ENCODE peak calls at places on chromosomes 1 and 21, in nine cellular contexts. One of them, this sample, is unnamed.

GRCh38 chr21:44890338-44890931 is 16.9 kb upstream of the PTTG1IP start:
- DNase-seq in Panc1: no peak
- DNase-seq in sigmoid colon: no peak
- DNase-seq in transverse colon: no peak
- DNase-seq in GM12891: no peak
- DNase-seq in GM12892: no peak
- DNase-seq in prostate gland: no peak
- DNase-seq in spleen: peak
- DNase-seq in SK-N-MC: no peak
- DNase-seq in this sample: no peak

GRCh38 chr1:93207211-93207610 is 26.7 kb downstream of the CCDC18 start:
- DNase-seq in prostate gland: no peak
- DNase-seq in transverse colon: no peak
- DNase-seq in SK-N-MC: no peak
- DNase-seq in Panc1: no peak
- DNase-seq in sigmoid colon: no peak
- DNase-seq in GM12892: no peak
- DNase-seq in GM12891: no peak
- DNase-seq in spleen: no peak
- DNase-seq in this sample: no peak

GRCh38 chr1:76998582-76999189 is 131.4 kb downstream of the ST6GALNAC5 start:
- DNase-seq in spleen: no peak
- DNase-seq in GM12892: no peak
- DNase-seq in GM12891: no peak
- DNase-seq in sigmoid colon: no peak
- DNase-seq in Panc1: peak
- DNase-seq in prostate gland: no peak
- DNase-seq in SK-N-MC: peak
- DNase-seq in transverse colon: no peak
- DNase-seq in this sample: no peak

GRCh38 chr1:240508201-240508600 is 103.8 kb downstream of the GREM2 start:
- DNase-seq in transverse colon: no peak
- DNase-seq in prostate gland: no peak
- DNase-seq in GM12892: no peak
- DNase-seq in sigmoid colon: no peak
- DNase-seq in Panc1: no peak
- DNase-seq in spleen: no peak
- DNase-seq in SK-N-MC: no peak
- DNase-seq in GM12891: no peak
- DNase-seq in this sample: no peak

GRCh38 chr21:44871576-44872265 is 1.8 kb downstream of the PTTG1IP start:
- DNase-seq in sigmoid colon: peak
- DNase-seq in GM12892: no peak
- DNase-seq in SK-N-MC: no peak
- DNase-seq in GM12891: no peak
- DNase-seq in Panc1: no peak
- DNase-seq in prostate gland: peak
- DNase-seq in spleen: no peak
- DNase-seq in transverse colon: peak
- DNase-seq in this sample: peak

GRCh38 chr1:156675271-156675708 is 1.9 kb downstream of the NES start:
- DNase-seq in GM12892: no peak
- DNase-seq in prostate gland: no peak
- DNase-seq in spleen: no peak
- DNase-seq in transverse colon: no peak
- DNase-seq in SK-N-MC: no peak
- DNase-seq in Panc1: no peak
- DNase-seq in sigmoid colon: no peak
- DNase-seq in GM12891: no peak
- DNase-seq in this sample: no peak

GRCh38 chr21:33197546-33197945 is 32.2 kb upstream of the IFNAR2 start:
- DNase-seq in sigmoid colon: no peak
- DNase-seq in Panc1: no peak
- DNase-seq in SK-N-MC: no peak
- DNase-seq in GM12891: no peak
- DNase-seq in spleen: no peak
- DNase-seq in prostate gland: no peak
- DNase-seq in transverse colon: no peak
- DNase-seq in GM12892: no peak
- DNase-seq in this sample: peak

GRCh38 chr1:166902279-166902678 is 26.2 kb upstream of the TADA1 start:
- DNase-seq in Panc1: no peak
- DNase-seq in spleen: no peak
- DNase-seq in SK-N-MC: no peak
- DNase-seq in transverse colon: no peak
- DNase-seq in GM12892: no peak
- DNase-seq in sigmoid colon: no peak
- DNase-seq in prostate gland: no peak
- DNase-seq in GM12891: no peak
- DNase-seq in this sample: no peak

GRCh38 chr1:38296047-38296446 is 249.5 kb upstream of the POU3F1 start:
- DNase-seq in sigmoid colon: no peak
- DNase-seq in transverse colon: no peak
- DNase-seq in GM12891: no peak
- DNase-seq in GM12892: no peak
- DNase-seq in spleen: no peak
- DNase-seq in prostate gland: no peak
- DNase-seq in SK-N-MC: no peak
- DNase-seq in Panc1: no peak
- DNase-seq in this sample: no peak

GRCh38 chr1:4422496-4423289 is 231.7 kb upstream of the AJAP1 start:
- DNase-seq in Panc1: no peak
- DNase-seq in prostate gland: no peak
- DNase-seq in GM12892: no peak
- DNase-seq in spleen: no peak
- DNase-seq in transverse colon: no peak
- DNase-seq in SK-N-MC: no peak
- DNase-seq in GM12891: no peak
- DNase-seq in sigmoid colon: no peak
- DNase-seq in this sample: no peak

GRCh38 chr1:57963545-57963944 is 539.7 kb upstream of the DAB1 start:
- DNase-seq in Panc1: no peak
- DNase-seq in sigmoid colon: no peak
- DNase-seq in transverse colon: no peak
- DNase-seq in GM12892: no peak
- DNase-seq in prostate gland: no peak
- DNase-seq in SK-N-MC: no peak
- DNase-seq in spleen: no peak
- DNase-seq in GM12891: no peak
- DNase-seq in this sample: no peak

GRCh38 chr1:246528933-246529731 is 22.1 kb upstream of the SMYD3 start:
- DNase-seq in GM12891: no peak
- DNase-seq in prostate gland: no peak
- DNase-seq in spleen: no peak
- DNase-seq in Panc1: no peak
- DNase-seq in SK-N-MC: no peak
- DNase-seq in transverse colon: no peak
- DNase-seq in GM12892: no peak
- DNase-seq in sigmoid colon: no peak
- DNase-seq in this sample: no peak

GRCh38 chr1:95339377-95339776 is 105.4 kb downstream of the RWDD3 start:
- DNase-seq in SK-N-MC: no peak
- DNase-seq in sigmoid colon: no peak
- DNase-seq in transverse colon: no peak
- DNase-seq in Panc1: no peak
- DNase-seq in spleen: no peak
- DNase-seq in prostate gland: no peak
- DNase-seq in GM12892: no peak
- DNase-seq in GM12891: no peak
- DNase-seq in this sample: no peak

GRCh38 chr1:63799324-63799723 is 25.5 kb downstream of the ROR1 start:
- DNase-seq in SK-N-MC: no peak
- DNase-seq in GM12892: no peak
- DNase-seq in transverse colon: no peak
- DNase-seq in GM12891: no peak
- DNase-seq in Panc1: no peak
- DNase-seq in prostate gland: no peak
- DNase-seq in spleen: no peak
- DNase-seq in sigmoid colon: no peak
- DNase-seq in this sample: no peak

DNA sequence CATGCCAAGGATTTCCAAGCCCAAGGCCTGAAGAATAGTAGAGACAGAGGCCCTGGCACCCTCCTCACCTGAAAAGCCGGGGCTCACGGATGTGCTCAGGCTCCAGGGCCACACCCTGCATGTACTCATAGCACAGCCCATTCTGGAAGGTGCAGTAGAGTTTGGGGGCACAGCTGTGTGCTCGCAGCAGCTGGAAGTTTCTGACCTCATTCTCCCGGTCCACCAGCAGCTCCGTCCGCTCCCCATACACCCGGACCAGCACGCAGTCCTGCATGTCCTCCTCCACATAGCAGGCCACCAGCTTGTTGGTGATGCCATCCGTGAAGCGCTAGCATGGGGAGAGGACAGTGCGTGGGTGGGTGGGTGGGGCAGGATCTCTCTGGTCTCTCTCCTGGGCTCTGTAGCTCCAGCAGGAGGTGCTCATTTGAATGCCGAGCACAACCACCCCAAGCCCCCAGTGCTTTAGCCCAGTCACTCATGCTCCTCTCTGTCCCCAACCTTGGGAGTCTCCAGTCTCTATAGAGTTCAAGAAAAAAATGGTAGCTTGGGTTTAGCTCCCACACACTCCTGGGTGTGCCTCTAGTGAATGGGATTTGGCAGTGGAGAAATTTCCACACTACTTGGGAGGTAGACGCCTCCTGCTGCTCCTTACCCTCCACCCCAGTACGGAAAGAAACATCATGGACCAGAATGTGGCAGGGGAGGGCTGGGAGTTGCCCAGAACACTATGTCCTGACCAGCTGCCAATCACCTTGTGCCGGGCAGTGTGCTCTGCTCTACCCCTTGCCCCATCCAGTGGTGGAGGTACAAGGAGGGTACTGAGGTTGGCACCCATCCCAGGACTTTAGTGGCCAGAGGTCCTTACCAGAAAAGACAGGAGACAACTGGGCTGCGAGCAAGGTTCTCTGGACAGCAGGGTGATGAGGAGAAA is 1.9 kb downstream of the ETNK2 start:
- DNase-seq in sigmoid colon: peak
- DNase-seq in SK-N-MC: no peak
- DNase-seq in prostate gland: peak
- DNase-seq in GM12891: no peak
- DNase-seq in spleen: peak
- DNase-seq in GM12892: no peak
- DNase-seq in transverse colon: no peak
- DNase-seq in Panc1: no peak
- DNase-seq in this sample: peak
- TF ChIP-seq POLR2AphosphoS5 in sigmoid colon: no peak
- TF ChIP-seq POLR2AphosphoS5 in SK-N-MC: no peak
- TF ChIP-seq POLR2AphosphoS5 in prostate gland: peak
- TF ChIP-seq POLR2AphosphoS5 in GM12891: no peak
- TF ChIP-seq POLR2AphosphoS5 in spleen: peak
- TF ChIP-seq POLR2AphosphoS5 in GM12892: no peak
- TF ChIP-seq POLR2AphosphoS5 in transverse colon: no peak
- TF ChIP-seq POLR2AphosphoS5 in Panc1: no peak
- TF ChIP-seq POLR2AphosphoS5 in this sample: no peak

GRCh38 chr1:68145418-68146126 is 86.8 kb downstream of the WLS start:
- DNase-seq in sigmoid colon: no peak
- DNase-seq in SK-N-MC: no peak
- DNase-seq in GM12892: no peak
- DNase-seq in transverse colon: peak
- DNase-seq in prostate gland: peak
- DNase-seq in Panc1: no peak
- DNase-seq in spleen: no peak
- DNase-seq in GM12891: no peak
- DNase-seq in this sample: peak
- TF ChIP-seq POLR2AphosphoS5 in sigmoid colon: no peak
- TF ChIP-seq POLR2AphosphoS5 in SK-N-MC: no peak
- TF ChIP-seq POLR2AphosphoS5 in GM12892: no peak
- TF ChIP-seq POLR2AphosphoS5 in transverse colon: no peak
- TF ChIP-seq POLR2AphosphoS5 in prostate gland: peak
- TF ChIP-seq POLR2AphosphoS5 in Panc1: no peak
- TF ChIP-seq POLR2AphosphoS5 in spleen: no peak
- TF ChIP-seq POLR2AphosphoS5 in GM12891: no peak
- TF ChIP-seq POLR2AphosphoS5 in this sample: peak

GRCh38 chr1:170864238-170864637 is 71.1 kb upstream of the MROH9 start:
- DNase-seq in GM12891: no peak
- DNase-seq in transverse colon: no peak
- DNase-seq in GM12892: no peak
- DNase-seq in Panc1: no peak
- DNase-seq in sigmoid colon: no peak
- DNase-seq in prostate gland: no peak
- DNase-seq in SK-N-MC: no peak
- DNase-seq in spleen: no peak
- DNase-seq in this sample: no peak

GRCh38 chr1:170866646-170867045 is 68.7 kb upstream of the MROH9 start:
- DNase-seq in SK-N-MC: no peak
- DNase-seq in sigmoid colon: no peak
- DNase-seq in prostate gland: no peak
- DNase-seq in transverse colon: no peak
- DNase-seq in GM12891: no peak
- DNase-seq in Panc1: no peak
- DNase-seq in GM12892: no peak
- DNase-seq in spleen: no peak
- DNase-seq in this sample: no peak

GRCh38 chr1:170863600-170863999 is 71.7 kb upstream of the MROH9 start:
- DNase-seq in Panc1: no peak
- DNase-seq in GM12892: no peak
- DNase-seq in transverse colon: no peak
- DNase-seq in spleen: no peak
- DNase-seq in sigmoid colon: no peak
- DNase-seq in prostate gland: no peak
- DNase-seq in SK-N-MC: no peak
- DNase-seq in GM12891: no peak
- DNase-seq in this sample: no peak

DNA sequence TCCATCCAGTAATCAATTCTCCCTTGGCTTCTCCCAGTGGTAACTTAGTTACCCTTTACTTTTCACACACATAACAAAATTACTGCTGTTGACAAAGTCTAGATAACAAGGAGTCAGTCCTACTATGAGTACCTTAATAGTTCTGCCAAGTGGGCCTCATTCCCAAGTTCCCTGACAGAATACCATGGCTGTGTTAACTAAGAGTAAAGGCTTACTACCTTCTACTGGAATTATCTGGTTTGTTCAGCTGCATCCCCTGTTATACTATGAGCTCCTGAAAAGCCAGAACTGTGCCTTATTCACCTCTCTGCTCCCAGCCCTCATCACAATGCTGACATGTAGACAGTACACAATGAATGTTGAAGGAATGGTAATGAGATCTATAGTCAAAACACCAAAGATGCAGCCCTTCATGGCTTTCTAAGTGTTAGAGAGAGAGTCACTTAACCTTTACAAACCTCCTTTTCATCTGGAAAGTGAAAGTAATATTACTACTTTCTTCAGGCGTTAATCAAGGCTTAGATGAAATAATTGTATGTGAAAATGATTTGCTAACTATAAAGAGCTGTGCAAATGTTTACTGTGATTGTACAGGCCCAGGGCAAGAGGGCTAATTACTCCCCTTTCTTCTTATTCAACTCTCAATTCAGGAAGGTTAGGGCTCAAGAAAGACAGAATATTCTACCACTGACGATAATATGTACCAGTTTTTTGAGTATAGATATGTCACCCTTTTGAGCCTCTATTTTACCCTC is 70.4 kb upstream of the MROH9 start:
- DNase-seq in GM12892: no peak
- DNase-seq in GM12891: no peak
- DNase-seq in SK-N-MC: no peak
- DNase-seq in prostate gland: no peak
- DNase-seq in transverse colon: no peak
- DNase-seq in sigmoid colon: no peak
- DNase-seq in Panc1: no peak
- DNase-seq in spleen: no peak
- DNase-seq in this sample: no peak
- TF ChIP-seq POLR2AphosphoS5 in GM12892: no peak
- TF ChIP-seq POLR2AphosphoS5 in GM12891: no peak
- TF ChIP-seq POLR2AphosphoS5 in SK-N-MC: no peak
- TF ChIP-seq POLR2AphosphoS5 in prostate gland: no peak
- TF ChIP-seq POLR2AphosphoS5 in transverse colon: no peak
- TF ChIP-seq POLR2AphosphoS5 in sigmoid colon: no peak
- TF ChIP-seq POLR2AphosphoS5 in Panc1: no peak
- TF ChIP-seq POLR2AphosphoS5 in spleen: no peak
- TF ChIP-seq POLR2AphosphoS5 in this sample: no peak

GRCh38 chr1:26994772-26995625 is 1.5 kb downstream of the TRNP1 start:
- DNase-seq in SK-N-MC: no peak
- DNase-seq in spleen: no peak
- DNase-seq in GM12891: no peak
- DNase-seq in GM12892: no peak
- DNase-seq in prostate gland: no peak
- DNase-seq in Panc1: no peak
- DNase-seq in transverse colon: no peak
- DNase-seq in sigmoid colon: no peak
- DNase-seq in this sample: no peak
- TF ChIP-seq POLR2AphosphoS5 in SK-N-MC: no peak
- TF ChIP-seq POLR2AphosphoS5 in spleen: no peak
- TF ChIP-seq POLR2AphosphoS5 in GM12891: no peak
- TF ChIP-seq POLR2AphosphoS5 in GM12892: no peak
- TF ChIP-seq POLR2AphosphoS5 in prostate gland: no peak
- TF ChIP-seq POLR2AphosphoS5 in Panc1: no peak
- TF ChIP-seq POLR2AphosphoS5 in transverse colon: no peak
- TF ChIP-seq POLR2AphosphoS5 in sigmoid colon: no peak
- TF ChIP-seq POLR2AphosphoS5 in this sample: no peak

This sample was measured in stomach.